ENCODE peak calls at places on chromosomes 7 and 10, in four cellular contexts. Y is NCI-H345, Q is KBM-7, E is A549. L is an unnamed sample.

GRCh38 chr7:76325811-76326210 is 23.3 kb downstream of the HSPB1 start:
- DNase-seq in Y (no peak), Q (no peak), E (no peak), L (no peak)

GRCh38 chr10:4555920-4556319 is 270.1 kb upstream of the AKR1E2 start:
- DNase-seq in Y (no peak), Q (no peak), E (no peak), L (no peak)

GRCh38 chr7:30659312-30659711 is 22.9 kb downstream of the CRHR2 start:
- DNase-seq in Y (peak), Q (no peak), E (no peak), L (no peak)

GRCh38 chr10:31768467-31768866 is 160.2 kb downstream of the ARHGAP12 start:
- DNase-seq in Y (no peak), Q (no peak), E (no peak), L (no peak)

GRCh38 chr7:121449304-121449703 is 53.2 kb upstream of the FAM3C start:
- DNase-seq in Y (no peak), Q (no peak), E (no peak), L (no peak)

GRCh38 chr7:134552105-134552504 is 3.2 kb downstream of the AKR1B15 start:
- DNase-seq in Y (no peak), Q (no peak), E (no peak), L (no peak)

GRCh38 chr10:100209303-100209702 is 20.1 kb downstream of the CHUK start:
- DNase-seq in Y (no peak), Q (no peak), E (no peak), L (no peak)

GRCh38 chr10:47354900-47355299 is 6.7 kb downstream of the RBP3 start:
- DNase-seq in Y (no peak), Q (no peak), E (no peak), L (no peak)

GRCh38 chr7:52088008-52088787 is 771.6 kb upstream of the COBL start:
- DNase-seq in Y (no peak), Q (no peak), E (no peak), L (no peak)

GRCh38 chr7:156751319-156751718 is 110.7 kb downstream of the RNF32 start:
- DNase-seq in Y (no peak), Q (no peak), E (no peak), L (no peak)

GRCh38 chr7:6489612-6490011 is 41.9 kb upstream of the DAGLB start:
- DNase-seq in Y (no peak), Q (peak), E (no peak), L (no peak)

GRCh38 chr10:130816116-130816901 is 495.2 kb downstream of the TCERG1L start:
- DNase-seq in Y (no peak), Q (no peak), E (no peak), L (no peak)

GRCh38 chr7:40133561-40134427 is 628 bp downstream of the MPLKIP start:
- DNase-seq in Y (no peak), Q (peak), E (peak), L (peak)

GRCh38 chr7:131625817-131626372 is 69.5 kb upstream of the PODXL start:
- DNase-seq in Y (no peak), Q (no peak), E (peak), L (no peak)

GRCh38 chr10:4434536-4435071 is 391.4 kb upstream of the AKR1E2 start:
- DNase-seq in Y (no peak), Q (no peak), E (no peak), L (no peak)

GRCh38 chr10:49761789-49762565 is at the start of gene OGDHL:
- DNase-seq in Y (peak), Q (peak), E (no peak), L (peak)